ENCODE peak calls at places on chromosomes 6 and 20, in six cellular contexts. K, Z, R, H, Q and J are unnamed samples.

GRCh38 chr6:37323568-37323967 is 30.2 kb upstream of the RNF8 start:
- DNase-seq in K (no peak), Z (no peak), R (no peak), H (peak; percentile 44), Q (no peak), J (peak; percentile 9)

GRCh38 chr6:14571728-14572127 is 454.2 kb downstream of the CD83 start:
- DNase-seq in K (no peak), Z (no peak), R (no peak), H (no peak), Q (no peak), J (no peak)

GRCh38 chr6:32179746-32180405 is 1.7 kb downstream of the RNF5 start:
- DNase-seq in K (no peak), Z (no peak), R (no peak), H (no peak), Q (no peak), J (no peak)

GRCh38 chr6:97203343-97203742 is 79.7 kb downstream of the MMS22L start:
- DNase-seq in K (no peak), Z (no peak), R (no peak), H (no peak), Q (no peak), J (peak; percentile 8)

GRCh38 chr20:5349448-5349847 is 32.7 kb upstream of the PROKR2 start:
- DNase-seq in K (no peak), Z (no peak), R (no peak), H (peak; percentile 17), Q (no peak), J (no peak)

GRCh38 chr6:161414180-161414579 is 140.3 kb upstream of the AGPAT4 start:
- DNase-seq in K (no peak), Z (no peak), R (no peak), H (no peak), Q (no peak), J (no peak)

GRCh38 chr6:32369678-32370077 is 2.0 kb downstream of the TSBP1 start:
- DNase-seq in K (peak; percentile 65), Z (no peak), R (no peak), H (peak; percentile 88), Q (no peak), J (peak; percentile 82)

GRCh38 chr6:153129873-153130514 is 1.1 kb downstream of the RGS17 start:
- DNase-seq in K (no peak), Z (no peak), R (no peak), H (no peak), Q (peak; percentile 76), J (no peak)

GRCh38 chr20:45972500-45973183 is 639 bp upstream of the ZNF335 start:
- DNase-seq in K (no peak), Z (no peak), R (no peak), H (no peak), Q (peak; percentile 98), J (no peak)

GRCh38 chr6:51531623-51532022 is 555.8 kb downstream of the PKHD1 start:
- DNase-seq in K (no peak), Z (no peak), R (no peak), H (no peak), Q (no peak), J (no peak)

GRCh38 chr6:2979819-2980464 is 8.6 kb upstream of the SERPINB6 start:
- DNase-seq in K (peak; percentile 30), Z (no peak), R (no peak), H (peak; percentile 68), Q (no peak), J (no peak)

GRCh38 chr6:75334266-75335040 is 49.9 kb upstream of the TMEM30A start:
- DNase-seq in K (peak; percentile 28), Z (no peak), R (no peak), H (peak; percentile 98), Q (no peak), J (peak; percentile 76)

GRCh38 chr6:139801571-139802321 is 427.3 kb upstream of the CITED2 start:
- DNase-seq in K (no peak), Z (no peak), R (no peak), H (peak; percentile 51), Q (no peak), J (peak; percentile 9)

GRCh38 chr6:38175786-38176185 is 356.3 kb downstream of the ZFAND3 start:
- DNase-seq in K (no peak), Z (no peak), R (no peak), H (no peak), Q (peak; percentile 65), J (no peak)

GRCh38 chr20:14310977-14311654 is 26.3 kb downstream of the FLRT3 start:
- DNase-seq in K (no peak), Z (no peak), R (no peak), H (no peak), Q (no peak), J (no peak)

GRCh38 chr6:86936834-86937218 is 502 bp upstream of the HTR1E start:
- DNase-seq in K (no peak), Z (no peak), R (no peak), H (no peak), Q (no peak), J (no peak)

GRCh38 chr6:170292111-170292777 is 1.4 kb upstream of the DLL1 start:
- DNase-seq in K (no peak), Z (no peak), R (no peak), H (no peak), Q (no peak), J (no peak)

GRCh38 chr6:90026216-90026615 is 131.9 kb downstream of the GJA10 start:
- DNase-seq in K (no peak), Z (no peak), R (no peak), H (no peak), Q (no peak), J (no peak)

GRCh38 chr20:35487479-35487878 is 32.1 kb downstream of the CEP250 start:
- DNase-seq in K (no peak), Z (no peak), R (no peak), H (no peak), Q (no peak), J (no peak)

GRCh38 chr6:132167966-132168365 is 216.8 kb upstream of the CCN2 start:
- DNase-seq in K (no peak), Z (no peak), R (no peak), H (no peak), Q (no peak), J (no peak)

GRCh38 chr6:131161987-131162386 is 26.7 kb downstream of the AKAP7 start:
- DNase-seq in K (no peak), Z (no peak), R (no peak), H (no peak), Q (no peak), J (no peak)

GRCh38 chr6:165990216-165990615 is 177.4 kb downstream of the TBXT start:
- DNase-seq in K (no peak), Z (no peak), R (no peak), H (no peak), Q (no peak), J (no peak)